ENCODE peak calls at places on chromosomes 2 and 18, in five cellular contexts. N, Y, P, G and M are unnamed samples.

GRCh38 chr2:138794734-138795133 is 14.5 kb upstream of the NXPH2 start:
- DNase-seq in N (no peak), Y (no peak), P (no peak), G (no peak), M (no peak)

GRCh38 chr18:59671533-59671932 is 25.7 kb downstream of the CCBE1 start:
- DNase-seq in N (no peak), Y (no peak), P (no peak), G (no peak), M (no peak)

GRCh38 chr18:8800876-8801262 is 95.5 kb downstream of the MTCL1 start:
- DNase-seq in N (no peak), Y (no peak), P (no peak), G (no peak), M (no peak)

GRCh38 chr2:179268277-179268935 is 3.8 kb upstream of the SESTD1 start:
- DNase-seq in N (no peak), Y (peak), P (peak), G (no peak), M (peak)

GRCh38 chr2:168192143-168192785 is 55.1 kb downstream of the STK39 start:
- DNase-seq in N (no peak), Y (no peak), P (peak), G (no peak), M (peak)

GRCh38 chr2:121075006-121075545 is 209.9 kb downstream of the TFCP2L1 start:
- DNase-seq in N (peak), Y (peak), P (peak), G (peak), M (peak)

GRCh38 chr2:67879586-67880290 is 183.1 kb downstream of the C1D start:
- DNase-seq in N (no peak), Y (peak), P (peak), G (no peak), M (peak)

GRCh38 chr2:186422226-186422625 is 63.8 kb upstream of the ZC3H15 start:
- DNase-seq in N (no peak), Y (peak), P (peak), G (peak), M (peak)

GRCh38 chr2:29075894-29076700 is 1.8 kb upstream of the PCARE start:
- DNase-seq in N (no peak), Y (no peak), P (peak), G (no peak), M (peak)

GRCh38 chr2:240878341-240878936 is 9.8 kb downstream of the AGXT start:
- DNase-seq in N (no peak), Y (no peak), P (no peak), G (no peak), M (no peak)

GRCh38 chr2:46120792-46121565 is 176.2 kb upstream of the EPAS1 start:
- DNase-seq in N (no peak), Y (no peak), P (no peak), G (no peak), M (no peak)

GRCh38 chr2:219631925-219632757 is 4.7 kb downstream of the SLC4A3 start:
- DNase-seq in N (no peak), Y (no peak), P (no peak), G (no peak), M (no peak)

GRCh38 chr2:96409543-96410184 is 74.1 kb downstream of the NCAPH start:
- DNase-seq in N (no peak), Y (peak), P (peak), G (no peak), M (peak)

GRCh38 chr18:3262234-3263171 is 570 bp downstream of the MYL12B start:
- DNase-seq in N (no peak), Y (no peak), P (peak), G (peak), M (peak)

GRCh38 chr2:30422437-30422805 is 24.6 kb upstream of the LCLAT1 start:
- DNase-seq in N (no peak), Y (no peak), P (peak), G (no peak), M (peak)

GRCh38 chr2:74513605-74514367 is 464 bp upstream of the TLX2 start:
- DNase-seq in N (peak), Y (no peak), P (no peak), G (no peak), M (no peak)

GRCh38 chr2:230898016-230898415 is 27.0 kb downstream of the GPR55 start:
- DNase-seq in N (no peak), Y (no peak), P (no peak), G (no peak), M (no peak)

GRCh38 chr2:163852616-163853015 is 116.8 kb upstream of the FIGN start:
- DNase-seq in N (no peak), Y (peak), P (no peak), G (no peak), M (no peak)

GRCh38 chr2:216023055-216023648 is 9.8 kb upstream of the MREG start:
- DNase-seq in N (peak), Y (peak), P (peak), G (no peak), M (peak)

GRCh38 chr2:68193774-68194372 is 36.2 kb downstream of the PNO1 start:
- DNase-seq in N (no peak), Y (peak), P (peak), G (no peak), M (peak)

GRCh38 chr2:231769170-231770136 is 11.6 kb downstream of the PDE6D start:
- DNase-seq in N (no peak), Y (no peak), P (no peak), G (no peak), M (no peak)

GRCh38 chr18:13261658-13262357 is 43.2 kb downstream of the LDLRAD4 start:
- DNase-seq in N (no peak), Y (no peak), P (no peak), G (no peak), M (no peak)

GRCh38 chr2:207252979-207253640 is 87.4 kb upstream of the KLF7 start:
- DNase-seq in N (no peak), Y (no peak), P (no peak), G (no peak), M (no peak)

GRCh38 chr2:223925106-223925505 is 20.0 kb downstream of the WDFY1 start:
- DNase-seq in N (no peak), Y (no peak), P (no peak), G (no peak), M (peak)

GRCh38 chr2:238894226-238894949 is 46.5 kb downstream of the TWIST2 start:
- DNase-seq in N (no peak), Y (no peak), P (no peak), G (no peak), M (no peak)

GRCh38 chr18:31684279-31685096 is at the start of gene B4GALT6:
- DNase-seq in N (peak), Y (peak), P (peak), G (peak), M (peak)

GRCh38 chr2:231685349-231686191 is 22.8 kb upstream of the PTMA start:
- DNase-seq in N (no peak), Y (no peak), P (no peak), G (no peak), M (no peak)

GRCh38 chr2:119429225-119430000 is 2.2 kb upstream of the TMEM37 start:
- DNase-seq in N (no peak), Y (peak), P (peak), G (no peak), M (peak)

GRCh38 chr2:105580870-105581567 is 163.7 kb upstream of the NCK2 start:
- DNase-seq in N (no peak), Y (no peak), P (no peak), G (no peak), M (no peak)
- TF ChIP-seq CTCF in N (no peak), Y (no peak), P (no peak), G (no peak), M (no peak)

GRCh38 chr2:227324671-227325055 is 388 bp upstream of the MFF start:
- DNase-seq in N (no peak), Y (no peak), P (no peak), G (no peak), M (no peak)

GRCh38 chr2:227323818-227324217 is 1.2 kb upstream of the MFF start:
- DNase-seq in N (no peak), Y (no peak), P (no peak), G (no peak), M (no peak)

GRCh38 chr2:227326783-227327182 is 1.7 kb downstream of the MFF start:
- DNase-seq in N (no peak), Y (no peak), P (no peak), G (no peak), M (no peak)

GRCh38 chr2:227325056-227325823 is at the start of gene MFF:
- DNase-seq in N (peak), Y (peak), P (peak), G (peak), M (peak)

DNA sequence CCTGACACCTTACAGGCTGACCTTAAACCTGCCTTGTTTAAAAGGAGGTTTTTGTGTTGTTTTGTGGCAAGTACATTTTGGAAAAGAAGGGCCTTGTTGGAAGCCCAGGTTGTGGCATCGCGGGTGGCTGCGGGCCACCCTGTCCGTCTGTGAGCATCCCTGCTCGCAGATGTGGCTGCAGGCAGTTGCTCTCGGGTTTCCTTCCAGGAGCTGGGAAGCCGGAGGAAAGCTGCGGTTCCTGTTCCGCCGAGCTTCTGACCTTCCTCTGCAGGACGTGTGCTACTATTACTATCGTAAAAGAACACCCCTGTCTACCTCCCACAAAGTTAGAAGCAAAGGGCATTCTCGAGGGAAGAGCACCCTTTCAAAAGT is 759 bp downstream of the MFF start:
- DNase-seq in N (peak), Y (peak), P (peak), G (peak), M (peak)
- TF ChIP-seq CTCF in N (no peak), Y (no peak), P (no peak), G (no peak), M (no peak)

DNA sequence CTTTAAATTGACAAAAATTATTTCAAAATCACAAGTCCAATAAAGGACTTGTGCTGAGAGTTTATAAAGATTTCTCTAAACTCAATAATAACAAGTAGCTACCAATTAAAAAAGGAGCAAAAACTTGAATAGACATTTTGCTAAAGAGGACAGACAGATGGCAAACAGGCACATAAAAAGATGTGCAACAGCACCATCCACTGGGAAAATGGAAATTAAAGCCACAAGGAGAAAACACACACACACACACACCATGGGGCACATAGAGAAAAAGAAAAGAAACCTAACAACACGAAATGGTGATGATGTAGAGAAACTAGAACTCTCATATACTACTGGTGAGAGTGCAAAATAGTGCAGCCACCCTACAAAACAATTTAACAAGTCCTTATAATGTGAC is 12.6 kb upstream of the SLC9A4 start:
- DNase-seq in N (no peak), Y (no peak), P (no peak), G (no peak), M (no peak)
- TF ChIP-seq CTCF in N (no peak), Y (no peak), P (no peak), G (no peak), M (no peak)

GRCh38 chr2:47264183-47264582 is 109.1 kb upstream of the STPG4 start:
- DNase-seq in N (no peak), Y (no peak), P (no peak), G (no peak), M (no peak)
- TF ChIP-seq CTCF in N (no peak), Y (no peak), P (no peak), G (no peak), M (no peak)

DNA sequence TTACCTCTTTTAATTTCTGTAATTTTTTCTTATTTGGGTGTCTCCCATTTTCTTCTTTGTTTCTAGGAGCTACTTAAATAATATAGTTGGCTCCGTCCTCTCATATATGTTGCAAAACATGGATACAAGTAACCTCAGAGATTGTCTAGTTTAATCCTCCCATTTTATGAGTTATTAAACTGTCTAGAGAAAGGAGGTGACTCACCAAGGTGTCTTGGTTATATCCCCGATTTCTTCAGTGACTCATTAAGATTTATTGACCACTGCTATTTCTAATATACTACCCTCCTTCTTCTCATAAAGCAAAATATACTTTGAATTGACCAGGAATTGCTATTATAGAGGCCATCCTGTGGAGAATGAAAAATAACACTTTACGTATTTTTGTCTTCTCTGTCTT is 300.2 kb upstream of the TNP1 start:
- DNase-seq in N (no peak), Y (peak), P (no peak), G (no peak), M (no peak)
- TF ChIP-seq CTCF in N (no peak), Y (no peak), P (no peak), G (no peak), M (no peak)

GRCh38 chr2:37636209-37637077 is 35.0 kb downstream of the CDC42EP3 start:
- DNase-seq in N (no peak), Y (no peak), P (no peak), G (no peak), M (no peak)
- TF ChIP-seq CTCF in N (no peak), Y (no peak), P (no peak), G (no peak), M (no peak)